ENCODE peak calls at places on chromosomes 16 and 17, in eight cellular contexts. One of them, this sample, is unnamed.

GRCh38 chr17:81412490-81413093 is 17.3 kb downstream of the BAHCC1 start:
- DNase-seq in A549: no peak
- DNase-seq in stimulated activated CD8-positive, alpha-beta memory T cell treated with anti-CD3 and anti-CD28 coated beads, Interleukin-2, amount 100 ng/mL, for 1 hour: peak
- DNase-seq in RPMI7951: no peak
- DNase-seq in NCI-H226: no peak
- DNase-seq in T-helper 17 cell: no peak
- DNase-seq in CD4-positive, alpha-beta T cell: no peak
- DNase-seq in WTC11: no peak
- DNase-seq in this sample: no peak

GRCh38 chr17:28749516-28750177 is 5.8 kb downstream of the TRAF4 start:
- DNase-seq in A549: no peak
- DNase-seq in stimulated activated CD8-positive, alpha-beta memory T cell treated with anti-CD3 and anti-CD28 coated beads, Interleukin-2, amount 100 ng/mL, for 1 hour: no peak
- DNase-seq in RPMI7951: no peak
- DNase-seq in NCI-H226: no peak
- DNase-seq in T-helper 17 cell: no peak
- DNase-seq in CD4-positive, alpha-beta T cell: no peak
- DNase-seq in WTC11: no peak
- DNase-seq in this sample: no peak

GRCh38 chr17:12902046-12902445 is 112.7 kb downstream of the ARHGAP44 start:
- DNase-seq in A549: no peak
- DNase-seq in stimulated activated CD8-positive, alpha-beta memory T cell treated with anti-CD3 and anti-CD28 coated beads, Interleukin-2, amount 100 ng/mL, for 1 hour: no peak
- DNase-seq in RPMI7951: no peak
- DNase-seq in NCI-H226: no peak
- DNase-seq in T-helper 17 cell: no peak
- DNase-seq in CD4-positive, alpha-beta T cell: no peak
- DNase-seq in WTC11: no peak
- DNase-seq in this sample: no peak

GRCh38 chr17:42019509-42020404 is at the start of gene NKIRAS2:
- DNase-seq in A549: peak
- DNase-seq in stimulated activated CD8-positive, alpha-beta memory T cell treated with anti-CD3 and anti-CD28 coated beads, Interleukin-2, amount 100 ng/mL, for 1 hour: peak
- DNase-seq in RPMI7951: peak
- DNase-seq in NCI-H226: peak
- DNase-seq in T-helper 17 cell: peak
- DNase-seq in CD4-positive, alpha-beta T cell: peak
- DNase-seq in WTC11: peak
- DNase-seq in this sample: peak

GRCh38 chr16:12498077-12498476 is 305.6 kb downstream of the CPPED1 start:
- DNase-seq in A549: no peak
- DNase-seq in stimulated activated CD8-positive, alpha-beta memory T cell treated with anti-CD3 and anti-CD28 coated beads, Interleukin-2, amount 100 ng/mL, for 1 hour: no peak
- DNase-seq in RPMI7951: no peak
- DNase-seq in NCI-H226: no peak
- DNase-seq in T-helper 17 cell: no peak
- DNase-seq in CD4-positive, alpha-beta T cell: no peak
- DNase-seq in WTC11: no peak
- DNase-seq in this sample: peak

GRCh38 chr17:74635418-74635817 is 11.9 kb upstream of the CD300E start:
- DNase-seq in A549: no peak
- DNase-seq in stimulated activated CD8-positive, alpha-beta memory T cell treated with anti-CD3 and anti-CD28 coated beads, Interleukin-2, amount 100 ng/mL, for 1 hour: no peak
- DNase-seq in RPMI7951: no peak
- DNase-seq in NCI-H226: no peak
- DNase-seq in T-helper 17 cell: no peak
- DNase-seq in CD4-positive, alpha-beta T cell: no peak
- DNase-seq in WTC11: no peak
- DNase-seq in this sample: peak

GRCh38 chr17:13031718-13032350 is 14.0 kb upstream of the ELAC2 start:
- DNase-seq in A549: peak
- DNase-seq in stimulated activated CD8-positive, alpha-beta memory T cell treated with anti-CD3 and anti-CD28 coated beads, Interleukin-2, amount 100 ng/mL, for 1 hour: no peak
- DNase-seq in RPMI7951: peak
- DNase-seq in NCI-H226: peak
- DNase-seq in T-helper 17 cell: peak
- DNase-seq in CD4-positive, alpha-beta T cell: peak
- DNase-seq in WTC11: peak
- DNase-seq in this sample: peak

GRCh38 chr16:3119701-3120408 is 7.5 kb downstream of the ZNF205 start:
- DNase-seq in A549: no peak
- DNase-seq in stimulated activated CD8-positive, alpha-beta memory T cell treated with anti-CD3 and anti-CD28 coated beads, Interleukin-2, amount 100 ng/mL, for 1 hour: no peak
- DNase-seq in RPMI7951: no peak
- DNase-seq in NCI-H226: no peak
- DNase-seq in T-helper 17 cell: no peak
- DNase-seq in CD4-positive, alpha-beta T cell: no peak
- DNase-seq in WTC11: no peak
- DNase-seq in this sample: no peak

GRCh38 chr17:27669136-27669535 is 38.1 kb downstream of the LGALS9 start:
- DNase-seq in A549: no peak
- DNase-seq in stimulated activated CD8-positive, alpha-beta memory T cell treated with anti-CD3 and anti-CD28 coated beads, Interleukin-2, amount 100 ng/mL, for 1 hour: no peak
- DNase-seq in RPMI7951: no peak
- DNase-seq in NCI-H226: no peak
- DNase-seq in T-helper 17 cell: no peak
- DNase-seq in CD4-positive, alpha-beta T cell: no peak
- DNase-seq in WTC11: no peak
- DNase-seq in this sample: no peak

This sample was measured in kidney tubule cell.